ENCODE peak calls at places on chromosomes 11 and 22, in six cellular contexts. G is K562, Z is A549, D is endothelial cell of umbilical vein, I is WTC11, Y is HepG2. K is an unnamed sample.

GRCh38 chr22:48651036-48651890 is 1176.4 kb downstream of the BRD1 start:
- DNase-seq in G (no peak), Z (no peak), D (no peak), I (no peak), Y (no peak), K (no peak)

GRCh38 chr11:111720801-111721494 is 45.2 kb downstream of the PPP2R1B start:
- DNase-seq in G (no peak), Z (no peak), D (no peak), I (no peak), Y (no peak), K (no peak)

GRCh38 chr22:45928726-45929359 is 48.1 kb downstream of the WNT7B start:
- DNase-seq in G (no peak), Z (no peak), D (no peak), I (no peak), Y (no peak), K (no peak)

GRCh38 chr22:47297261-47298016 is 535.0 kb downstream of the TBC1D22A start:
- DNase-seq in G (no peak), Z (no peak), D (no peak), I (no peak), Y (no peak), K (no peak)

GRCh38 chr22:30005213-30005857 is 74.9 kb upstream of the HORMAD2 start:
- DNase-seq in G (peak; percentile 53), Z (peak; percentile 53), D (peak; percentile 77), I (peak; percentile 81), Y (peak; percentile 66), K (peak; percentile 23)

GRCh38 chr22:19965771-19966709 is 24.4 kb upstream of the TXNRD2 start:
- DNase-seq in G (peak; percentile 89), Z (no peak), D (no peak), I (peak; percentile 68), Y (no peak), K (peak; percentile 76)

GRCh38 chr11:134331565-134332188 is at the start of gene GLB1L2:
- DNase-seq in G (peak; percentile 99), Z (peak; percentile 35), D (peak; percentile 36), I (peak; percentile 87), Y (peak; percentile 35), K (no peak)

GRCh38 chr11:128694618-128695481 is 978 bp downstream of the FLI1 start:
- DNase-seq in G (no peak), Z (no peak), D (no peak), I (peak; percentile 59), Y (no peak), K (no peak)

GRCh38 chr22:22161924-22162851 is 82.4 kb upstream of the VPREB1 start:
- DNase-seq in G (no peak), Z (no peak), D (no peak), I (no peak), Y (no peak), K (no peak)

GRCh38 chr11:89176938-89177337 is 737 bp upstream of the TYR start:
- DNase-seq in G (no peak), Z (no peak), D (no peak), I (no peak), Y (no peak), K (no peak)

GRCh38 chr11:128867277-128867676 is at the start of gene KCNJ1:
- DNase-seq in G (no peak), Z (no peak), D (no peak), I (no peak), Y (no peak), K (no peak)

GRCh38 chr11:16125796-16126195 is 230.6 kb downstream of the SOX6 start:
- DNase-seq in G (no peak), Z (no peak), D (no peak), I (no peak), Y (no peak), K (no peak)

GRCh38 chr22:17893900-17894299 is 119.6 kb upstream of the BID start:
- DNase-seq in G (no peak), Z (no peak), D (no peak), I (no peak), Y (peak; percentile 29), K (no peak)

GRCh38 chr11:95297680-95298452 is 66.9 kb upstream of the SESN3 start:
- DNase-seq in G (no peak), Z (no peak), D (no peak), I (no peak), Y (no peak), K (no peak)

GRCh38 chr11:19218801-19219460 is 17.1 kb upstream of the CSRP3 start:
- DNase-seq in G (peak; percentile 24), Z (no peak), D (no peak), I (no peak), Y (no peak), K (no peak)

GRCh38 chr22:50157976-50158375 is 12.6 kb upstream of the PANX2 start:
- DNase-seq in G (no peak), Z (no peak), D (no peak), I (no peak), Y (no peak), K (no peak)

GRCh38 chr11:95516786-95517185 is 272.8 kb downstream of the FAM76B start:
- DNase-seq in G (no peak), Z (no peak), D (no peak), I (no peak), Y (no peak), K (no peak)

GRCh38 chr11:68342459-68343158 is 30.2 kb downstream of the LRP5 start:
- DNase-seq in G (no peak), Z (no peak), D (no peak), I (peak; percentile 74), Y (no peak), K (peak; percentile 29)

GRCh38 chr22:36546092-36546804 is 17.3 kb upstream of the EIF3D start:
- DNase-seq in G (peak; percentile 80), Z (peak; percentile 78), D (peak; percentile 54), I (peak; percentile 79), Y (peak; percentile 48), K (peak; percentile 65)

GRCh38 chr11:10899542-10899830 is 41.6 kb upstream of the ZBED5 start:
- DNase-seq in G (peak; percentile 89), Z (no peak), D (no peak), I (no peak), Y (no peak), K (no peak)

GRCh38 chr11:11788067-11788710 is 53.6 kb upstream of the USP47 start:
- DNase-seq in G (no peak), Z (no peak), D (no peak), I (no peak), Y (no peak), K (no peak)

GRCh38 chr11:69471329-69472052 is 10.0 kb upstream of the LINC01488 start:
- DNase-seq in G (no peak), Z (no peak), D (peak; percentile 74), I (no peak), Y (no peak), K (no peak)

GRCh38 chr11:59197990-59198389 is 14.7 kb downstream of the MPEG1 start:
- DNase-seq in G (no peak), Z (no peak), D (peak; percentile 14), I (no peak), Y (no peak), K (no peak)

GRCh38 chr11:30322162-30322561 is 742 bp upstream of the ARL14EP start:
- DNase-seq in G (no peak), Z (no peak), D (no peak), I (no peak), Y (no peak), K (no peak)

GRCh38 chr11:119293461-119293860 is 23.5 kb downstream of the MCAM start:
- DNase-seq in G (no peak), Z (no peak), D (no peak), I (no peak), Y (no peak), K (no peak)

GRCh38 chr11:119298726-119299125 is 18.2 kb downstream of the MCAM start:
- DNase-seq in G (no peak), Z (no peak), D (no peak), I (no peak), Y (no peak), K (no peak)

GRCh38 chr11:119290894-119291497 is 25.9 kb downstream of the MCAM start:
- DNase-seq in G (no peak), Z (no peak), D (no peak), I (no peak), Y (no peak), K (no peak)

GRCh38 chr11:119297938-119298337 is 19.0 kb downstream of the MCAM start:
- DNase-seq in G (no peak), Z (no peak), D (no peak), I (no peak), Y (no peak), K (no peak)

GRCh38 chr11:119295178-119295577 is 21.8 kb downstream of the MCAM start:
- DNase-seq in G (no peak), Z (peak; percentile 13), D (no peak), I (no peak), Y (no peak), K (no peak)
- TF ChIP-seq CTCF in G (no peak), Z (no peak), D (no peak), I (no peak), Y (peak; percentile 22), K (no peak)

DNA sequence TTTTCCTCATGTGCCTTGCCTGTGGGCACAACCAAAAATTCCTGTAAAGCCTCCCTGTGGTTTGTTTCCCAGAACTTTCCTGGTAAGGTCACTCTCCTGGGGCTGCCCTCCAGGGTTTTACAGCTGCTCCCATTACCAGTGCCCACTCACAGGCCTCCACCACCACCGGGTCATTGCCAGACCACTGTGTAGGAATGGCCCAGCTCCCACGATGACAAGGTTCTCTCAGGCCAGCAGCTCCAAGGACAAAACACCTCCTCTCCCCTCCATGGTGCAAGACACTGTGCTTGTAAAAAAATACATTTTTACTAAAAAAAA is 96.1 kb upstream of the AKIP1 start:
- DNase-seq in G (no peak), Z (no peak), D (no peak), I (no peak), Y (no peak), K (no peak)
- TF ChIP-seq JUN in G (no peak), Z (no peak), D (no peak), I (no peak), Y (no peak), K (no peak)

DNA sequence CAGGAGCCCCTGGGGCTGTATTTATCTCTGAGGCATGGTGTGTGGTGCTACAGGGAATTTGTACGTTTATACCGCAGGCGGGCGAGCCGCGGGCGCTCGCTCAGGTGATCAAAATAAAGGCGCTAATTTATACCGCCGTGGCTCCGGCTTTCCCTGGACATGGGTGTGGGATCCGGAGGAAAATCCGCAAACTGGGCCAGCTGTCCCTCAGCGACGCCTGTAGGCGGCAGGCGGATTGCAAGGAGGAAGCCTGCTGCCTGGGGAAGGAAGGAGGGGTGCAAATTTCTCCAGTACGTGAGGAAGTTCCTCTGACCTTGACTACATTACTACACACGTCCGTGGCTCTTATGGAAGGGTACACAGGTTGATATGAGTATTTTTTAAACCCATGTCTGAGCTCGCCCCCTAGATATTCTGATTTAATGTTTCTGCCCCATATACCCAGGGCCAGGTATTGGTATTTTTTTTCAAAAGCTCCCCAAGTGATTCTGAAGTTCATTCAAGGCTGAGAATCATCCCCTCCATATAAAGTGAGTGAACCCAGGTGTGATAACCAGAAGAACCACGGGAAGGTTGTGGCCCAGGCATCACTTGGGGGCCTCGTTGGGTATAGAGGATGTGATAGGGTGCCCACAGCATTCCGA is 2.8 kb downstream of the MYOD1 start:
- DNase-seq in G (peak; percentile 41), Z (peak; percentile 56), D (no peak), I (peak; percentile 75), Y (no peak), K (no peak)
- TF ChIP-seq CTCF in G (peak; percentile 55), Z (peak; percentile 39), D (peak; percentile 58), I (no peak), Y (peak; percentile 39), K (peak; percentile 90)

DNA sequence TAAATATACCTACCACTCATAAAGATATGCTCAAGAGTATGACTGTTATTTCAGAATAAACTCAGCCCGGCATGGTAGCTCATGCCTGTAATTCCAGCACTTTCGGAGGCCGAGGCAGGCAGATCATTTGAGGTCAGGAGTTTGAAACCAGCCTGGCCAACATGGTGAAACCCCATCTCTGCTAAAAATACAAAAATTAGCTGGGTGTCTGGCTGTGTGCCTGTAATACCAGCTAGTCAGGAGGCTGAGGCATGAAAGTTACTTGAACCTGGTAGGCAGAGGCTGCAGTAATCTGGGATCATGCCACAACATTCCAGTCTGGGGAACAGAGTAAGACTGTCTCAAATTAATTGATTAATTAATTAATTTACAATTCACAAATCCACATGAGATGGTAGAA is 208.2 kb upstream of the PDGFD start:
- DNase-seq in G (no peak), Z (no peak), D (no peak), I (no peak), Y (no peak), K (no peak)
- TF ChIP-seq JUN in G (no peak), Z (no peak), D (no peak), I (no peak), Y (no peak), K (no peak)

K was measured in H1.